ENCODE peak calls at places on chromosomes 12 and 14, in eight cellular contexts. A, V, N, T, S, X, C and Z are unnamed samples.
A peak's percentile ranks its signal among the peaks of the same experiment; 100 is the strongest.

GRCh38 chr14:55915464-55915863 is 202.7 kb upstream of the PELI2 start:
- DNase-seq in A (no peak), V (no peak), N (no peak), T (peak; percentile 61), S (no peak), X (no peak), C (no peak), Z (no peak)

GRCh38 chr14:85466678-85467077 is 63.3 kb upstream of the FLRT2 start:
- DNase-seq in A (no peak), V (no peak), N (no peak), T (no peak), S (no peak), X (no peak), C (peak; percentile 2), Z (peak; percentile 15)

GRCh38 chr14:25042362-25043299 is 7.3 kb downstream of the STXBP6 start:
- DNase-seq in A (no peak), V (peak; percentile 25), N (peak; percentile 75), T (peak; percentile 87), S (no peak), X (no peak), C (no peak), Z (peak; percentile 24)

GRCh38 chr14:43786066-43786762 is 720.9 kb downstream of the FSCB start:
- DNase-seq in A (no peak), V (no peak), N (no peak), T (no peak), S (no peak), X (no peak), C (no peak), Z (no peak)

GRCh38 chr12:32025906-32026305 is 66.7 kb downstream of the RESF1 start:
- DNase-seq in A (no peak), V (no peak), N (no peak), T (no peak), S (no peak), X (peak; percentile 48), C (no peak), Z (no peak)

GRCh38 chr12:96434107-96434506 is 33.9 kb upstream of the CDK17 start:
- DNase-seq in A (no peak), V (peak; percentile 97), N (no peak), T (peak; percentile 99), S (no peak), X (peak; percentile 38), C (peak; percentile 70), Z (no peak)

GRCh38 chr14:100526632-100527031 is 60.6 kb downstream of the BEGAIN start:
- DNase-seq in A (peak; percentile 41), V (no peak), N (no peak), T (no peak), S (no peak), X (no peak), C (no peak), Z (no peak)

GRCh38 chr14:61703342-61704129 is 8.2 kb downstream of the HIF1A start:
- DNase-seq in A (no peak), V (no peak), N (no peak), T (peak; percentile 39), S (no peak), X (no peak), C (no peak), Z (no peak)

GRCh38 chr14:35349966-35350365 is 54.6 kb downstream of the NFKBIA start:
- DNase-seq in A (no peak), V (no peak), N (no peak), T (no peak), S (no peak), X (no peak), C (no peak), Z (no peak)

GRCh38 chr12:2225736-2226135 is 172.9 kb downstream of the CACNA1C start:
- DNase-seq in A (no peak), V (peak; percentile 23), N (no peak), T (no peak), S (no peak), X (no peak), C (no peak), Z (no peak)

GRCh38 chr12:124841558-124841945 is 22.1 kb downstream of the SCARB1 start:
- DNase-seq in A (no peak), V (no peak), N (no peak), T (no peak), S (no peak), X (no peak), C (no peak), Z (no peak)

GRCh38 chr12:31903025-31903424 is 56.2 kb upstream of the RESF1 start:
- DNase-seq in A (no peak), V (no peak), N (no peak), T (no peak), S (no peak), X (no peak), C (no peak), Z (no peak)

GRCh38 chr12:39127401-39127800 is 222.0 kb upstream of the CPNE8 start:
- DNase-seq in A (no peak), V (peak; percentile 1), N (peak; percentile 3), T (no peak), S (no peak), X (no peak), C (peak; percentile 67), Z (peak; percentile 91)

GRCh38 chr12:2641209-2641608 is 153.6 kb upstream of the FKBP4 start:
- DNase-seq in A (no peak), V (no peak), N (no peak), T (peak; percentile 36), S (no peak), X (peak; percentile 20), C (peak; percentile 60), Z (peak; percentile 10)

GRCh38 chr14:63375772-63376171 is 57.0 kb upstream of the GPHB5 start:
- DNase-seq in A (no peak), V (no peak), N (no peak), T (peak; percentile 48), S (no peak), X (no peak), C (no peak), Z (peak; percentile 22)

GRCh38 chr12:13816394-13816793 is 165.0 kb downstream of the GRIN2B start:
- DNase-seq in A (no peak), V (no peak), N (no peak), T (no peak), S (no peak), X (no peak), C (no peak), Z (no peak)

GRCh38 chr12:112347521-112347920 is 34.7 kb downstream of the HECTD4 start:
- DNase-seq in A (no peak), V (peak; percentile 77), N (no peak), T (peak; percentile 96), S (no peak), X (peak; percentile 7), C (no peak), Z (no peak)